ENCODE peak calls at places on chromosomes 2 and 18, in four cellular contexts. H is AG04450, X is GM06990, S is upper lobe of right lung. Y is an unnamed sample.

GRCh38 chr18:61581578-61582204 is 248.5 kb downstream of the CDH20 start:
- DNase-seq in H (no peak), X (peak; percentile 55), S (peak; percentile 85), Y (peak; percentile 71)

GRCh38 chr2:175282300-175282699 is 100.8 kb upstream of the ATP5MC3 start:
- DNase-seq in X (peak; percentile 14), S (no peak), H (no peak), Y (peak; percentile 49)

GRCh38 chr2:24919100-24919976 is 699 bp downstream of the ADCY3 start:
- DNase-seq in H (no peak), X (peak; percentile 69), S (no peak), Y (peak; percentile 75)

GRCh38 chr2:5111581-5111980 is 580.6 kb upstream of the SOX11 start:
- DNase-seq in S (no peak), H (no peak), X (no peak), Y (no peak)

GRCh38 chr2:124024491-124025348 is at the start of gene CNTNAP5:
- DNase-seq in S (peak; percentile 82), X (peak; percentile 6), H (no peak), Y (peak; percentile 68)

GRCh38 chr2:217573565-217573964 is 429.2 kb downstream of the TNS1 start:
- DNase-seq in H (peak; percentile 39), X (no peak), S (no peak), Y (no peak)

GRCh38 chr2:231928901-231929725 is 2.9 kb upstream of the NPPC start:
- DNase-seq in S (no peak), X (no peak), H (no peak), Y (no peak)

GRCh38 chr2:152283392-152283791 is 51.6 kb upstream of the FMNL2 start:
- DNase-seq in X (no peak), S (no peak), H (no peak), Y (no peak)

GRCh38 chr2:70686577-70687460 is 81.2 kb downstream of the ADD2 start:
- DNase-seq in X (peak; percentile 18), H (no peak), S (peak; percentile 58), Y (peak; percentile 61)

GRCh38 chr18:68342039-68342659 is 372.8 kb downstream of the TMX3 start:
- DNase-seq in X (no peak), H (no peak), S (no peak), Y (no peak)

GRCh38 chr2:104583791-104584190 is 270.1 kb upstream of the POU3F3 start:
- DNase-seq in S (no peak), H (no peak), X (no peak), Y (no peak)

GRCh38 chr2:152627010-152627957 is 90.0 kb downstream of the PRPF40A start:
- DNase-seq in X (no peak), S (no peak), H (no peak), Y (peak; percentile 46)

GRCh38 chr2:121285077-121285449 is at the start of gene TFCP2L1:
- DNase-seq in H (no peak), X (peak; percentile 56), S (peak; percentile 89), Y (peak; percentile 77)

GRCh38 chr2:241882090-241882625 is 12.6 kb downstream of the RTP5 start:
- DNase-seq in X (no peak), H (no peak), S (no peak), Y (peak; percentile 83)

GRCh38 chr2:105454801-105455485 is 56.1 kb upstream of the FHL2 start:
- DNase-seq in S (no peak), H (no peak), X (no peak), Y (peak; percentile 17)

GRCh38 chr2:223590964-223591363 is 11.2 kb downstream of the SCG2 start:
- DNase-seq in X (no peak), H (no peak), S (no peak), Y (no peak)

GRCh38 chr2:189056200-189057106 is 82.3 kb downstream of the COL3A1 start:
- DNase-seq in S (no peak), X (no peak), H (no peak), Y (no peak)

DNA sequence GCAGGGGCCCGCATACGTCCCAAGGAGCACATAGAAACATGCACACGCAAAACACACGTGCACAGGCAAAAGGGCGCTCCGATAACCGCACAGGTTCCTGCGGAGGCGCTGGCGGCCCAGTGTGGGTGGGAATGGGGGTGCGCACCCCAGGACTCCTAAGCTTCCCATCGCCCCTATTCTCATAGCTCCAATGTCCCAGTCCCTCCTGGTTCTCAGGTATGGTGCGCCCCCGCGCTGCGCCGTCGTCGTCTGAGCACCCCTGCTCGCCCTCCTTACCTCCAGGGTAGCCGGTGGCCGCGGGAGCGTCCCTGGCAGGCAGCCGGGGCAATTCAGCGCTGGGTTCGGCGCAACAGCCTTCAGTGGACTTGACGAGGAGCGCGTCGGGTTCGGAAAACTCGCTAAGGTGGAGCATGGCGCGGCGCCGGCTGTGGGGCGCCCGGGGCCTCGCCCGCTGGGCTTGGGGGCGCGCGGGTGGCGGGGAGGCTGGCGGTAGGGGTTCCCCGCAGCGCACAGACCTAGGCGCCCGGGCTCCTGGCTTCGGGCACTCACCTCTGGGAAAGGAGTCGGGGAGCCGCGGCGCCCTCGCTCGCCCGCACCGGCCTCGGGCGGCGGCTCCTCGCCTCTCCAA is 328 bp downstream of the EGR4 start:
- DNase-seq in H (no peak), S (no peak), X (peak; percentile 32), Y (peak; percentile 50)
- TF ChIP-seq CTCF in H (no peak), S (no peak), X (peak; percentile 8), Y (no peak)

GRCh38 chr2:127695491-127696472 is 5.5 kb upstream of the SFT2D3 start:
- DNase-seq in X (peak; percentile 33), H (no peak), S (no peak), Y (peak; percentile 52)
- TF ChIP-seq CTCF in X (peak; percentile 46), H (peak; percentile 44), S (peak; percentile 50), Y (peak; percentile 53)

GRCh38 chr18:79639072-79639829 is 40.4 kb upstream of the CTDP1 start:
- DNase-seq in H (no peak), X (no peak), S (no peak), Y (no peak)
- TF ChIP-seq CTCF in H (no peak), X (no peak), S (no peak), Y (peak; percentile 20)

GRCh38 chr2:37809525-37809924 is 115.6 kb upstream of the RMDN2 start:
- DNase-seq in S (no peak), X (no peak), H (no peak), Y (no peak)
- TF ChIP-seq CTCF in S (peak; percentile 58), X (peak; percentile 27), H (peak; percentile 65), Y (peak; percentile 17)

GRCh38 chr2:34670482-34670881 is 1071.4 kb upstream of the FAM98A start:
- DNase-seq in X (no peak), H (no peak), S (no peak), Y (no peak)
- TF ChIP-seq CTCF in X (no peak), H (no peak), S (no peak), Y (no peak)

Y was measured in GM13977.